ENCODE peak calls at places on chromosomes 7 and 10, in five cellular contexts. One of them, this sample, is unnamed.
A peak's percentile ranks its signal among the peaks of the same experiment; 100 is the strongest.

GRCh38 chr10:67520924-67521520 is 175.0 kb downstream of the CTNNA3 start:
- DNase-seq in H9: peak; percentile 42
- DNase-seq in trophoblast cell: peak; percentile 1
- DNase-seq in H1: peak; percentile 51
- DNase-seq in mesenchymal stem cell: peak; percentile 42
- DNase-seq in this sample: peak; percentile 58

GRCh38 chr7:102991540-102992214 is 78.9 kb downstream of the LRRC17 start:
- DNase-seq in trophoblast cell: no peak
- DNase-seq in mesenchymal stem cell: peak; percentile 97
- DNase-seq in H9: no peak
- DNase-seq in H1: no peak
- DNase-seq in this sample: no peak

GRCh38 chr10:29838529-29838928 is 203.8 kb upstream of the SVIL start:
- DNase-seq in H9: no peak
- DNase-seq in trophoblast cell: no peak
- DNase-seq in mesenchymal stem cell: no peak
- DNase-seq in H1: no peak
- DNase-seq in this sample: no peak

GRCh38 chr7:108598858-108599257 is 29.2 kb downstream of the DNAJB9 start:
- DNase-seq in H9: no peak
- DNase-seq in mesenchymal stem cell: no peak
- DNase-seq in H1: no peak
- DNase-seq in trophoblast cell: no peak
- DNase-seq in this sample: no peak

GRCh38 chr7:81284576-81284975 is 365.7 kb upstream of the SEMA3C start:
- DNase-seq in H1: no peak
- DNase-seq in H9: no peak
- DNase-seq in trophoblast cell: no peak
- DNase-seq in mesenchymal stem cell: peak; percentile 77
- DNase-seq in this sample: no peak

GRCh38 chr10:98414578-98414931 is 427 bp downstream of the PYROXD2 start:
- DNase-seq in H9: no peak
- DNase-seq in trophoblast cell: peak; percentile 55
- DNase-seq in H1: no peak
- DNase-seq in mesenchymal stem cell: no peak
- DNase-seq in this sample: no peak

GRCh38 chr10:19412531-19412930 is 363.9 kb downstream of the MALRD1 start:
- DNase-seq in H9: no peak
- DNase-seq in trophoblast cell: peak; percentile 17
- DNase-seq in mesenchymal stem cell: peak; percentile 64
- DNase-seq in H1: no peak
- DNase-seq in this sample: peak; percentile 11

GRCh38 chr10:123613346-123613850 is 52.8 kb upstream of the GPR26 start:
- DNase-seq in H9: no peak
- DNase-seq in H1: no peak
- DNase-seq in mesenchymal stem cell: no peak
- DNase-seq in trophoblast cell: no peak
- DNase-seq in this sample: no peak

GRCh38 chr10:68732651-68733050 is 11.6 kb downstream of the CCAR1 start:
- DNase-seq in mesenchymal stem cell: no peak
- DNase-seq in H1: no peak
- DNase-seq in H9: no peak
- DNase-seq in trophoblast cell: no peak
- DNase-seq in this sample: no peak

GRCh38 chr10:69879628-69880257 is 78.0 kb downstream of the COL13A1 start:
- DNase-seq in H9: no peak
- DNase-seq in trophoblast cell: no peak
- DNase-seq in H1: no peak
- DNase-seq in mesenchymal stem cell: no peak
- DNase-seq in this sample: no peak

GRCh38 chr7:44267719-44268413 is 57.5 kb downstream of the CAMK2B start:
- DNase-seq in trophoblast cell: no peak
- DNase-seq in H9: no peak
- DNase-seq in H1: no peak
- DNase-seq in mesenchymal stem cell: no peak
- DNase-seq in this sample: no peak

GRCh38 chr10:48330269-48330668 is 23.8 kb downstream of the MAPK8 start:
- DNase-seq in mesenchymal stem cell: peak; percentile 36
- DNase-seq in H1: no peak
- DNase-seq in trophoblast cell: no peak
- DNase-seq in H9: no peak
- DNase-seq in this sample: no peak

GRCh38 chr7:99369767-99370353 is 4.7 kb upstream of the ARPC1B start:
- DNase-seq in mesenchymal stem cell: no peak
- DNase-seq in H9: no peak
- DNase-seq in trophoblast cell: no peak
- DNase-seq in H1: no peak
- DNase-seq in this sample: no peak

GRCh38 chr7:137818036-137818435 is 28.7 kb downstream of the DGKI start:
- DNase-seq in mesenchymal stem cell: peak; percentile 60
- DNase-seq in H9: no peak
- DNase-seq in H1: no peak
- DNase-seq in trophoblast cell: no peak
- DNase-seq in this sample: no peak

GRCh38 chr10:71302874-71303568 is 16.0 kb upstream of the SLC29A3 start:
- DNase-seq in H9: no peak
- DNase-seq in H1: no peak
- DNase-seq in trophoblast cell: no peak
- DNase-seq in mesenchymal stem cell: peak; percentile 67
- DNase-seq in this sample: peak; percentile 32

GRCh38 chr10:52740913-52741675 is 31.5 kb downstream of the MBL2 start:
- DNase-seq in H1: peak; percentile 94
- DNase-seq in trophoblast cell: peak; percentile 53
- DNase-seq in mesenchymal stem cell: peak; percentile 65
- DNase-seq in H9: peak; percentile 86
- DNase-seq in this sample: peak; percentile 55

GRCh38 chr10:3805227-3805790 is 20.3 kb upstream of the KLF6 start:
- DNase-seq in trophoblast cell: peak; percentile 72
- DNase-seq in mesenchymal stem cell: peak; percentile 98
- DNase-seq in H1: no peak
- DNase-seq in H9: no peak
- DNase-seq in this sample: no peak

GRCh38 chr7:109256762-109257560 is 687.3 kb downstream of the DNAJB9 start:
- DNase-seq in H9: no peak
- DNase-seq in trophoblast cell: no peak
- DNase-seq in H1: no peak
- DNase-seq in mesenchymal stem cell: no peak
- DNase-seq in this sample: no peak

GRCh38 chr7:149716007-149716931 is 57.1 kb downstream of the ZNF467 start:
- DNase-seq in H9: peak; percentile 23
- DNase-seq in trophoblast cell: no peak
- DNase-seq in H1: peak; percentile 41
- DNase-seq in mesenchymal stem cell: peak; percentile 24
- DNase-seq in this sample: no peak

GRCh38 chr10:28425431-28425830 is 107.5 kb upstream of the WAC start:
- DNase-seq in trophoblast cell: no peak
- DNase-seq in mesenchymal stem cell: no peak
- DNase-seq in H1: no peak
- DNase-seq in H9: no peak
- DNase-seq in this sample: no peak

GRCh38 chr10:72847681-72848080 is 45.9 kb upstream of the OIT3 start:
- DNase-seq in trophoblast cell: no peak
- DNase-seq in H9: no peak
- DNase-seq in mesenchymal stem cell: no peak
- DNase-seq in H1: no peak
- DNase-seq in this sample: no peak

GRCh38 chr7:95190515-95190914 is 133.8 kb downstream of the PON1 start:
- DNase-seq in H9: peak; percentile 32
- DNase-seq in H1: no peak
- DNase-seq in mesenchymal stem cell: no peak
- DNase-seq in trophoblast cell: no peak
- DNase-seq in this sample: no peak

GRCh38 chr7:124489925-124490324 is 275.7 kb downstream of the GPR37 start:
- DNase-seq in mesenchymal stem cell: no peak
- DNase-seq in H1: no peak
- DNase-seq in H9: no peak
- DNase-seq in trophoblast cell: no peak
- DNase-seq in this sample: no peak

GRCh38 chr7:48041665-48041995 is 6.3 kb downstream of the C7orf57 start:
- DNase-seq in H9: no peak
- DNase-seq in trophoblast cell: no peak
- DNase-seq in mesenchymal stem cell: peak; percentile 59
- DNase-seq in H1: no peak
- DNase-seq in this sample: no peak

GRCh38 chr7:137846588-137847417 is at the start of gene DGKI:
- DNase-seq in trophoblast cell: peak; percentile 3
- DNase-seq in H1: peak; percentile 81
- DNase-seq in H9: peak; percentile 51
- DNase-seq in mesenchymal stem cell: no peak
- DNase-seq in this sample: peak; percentile 57

GRCh38 chr10:17787087-17787942 is 21.8 kb upstream of the MRC1 start:
- DNase-seq in H9: no peak
- DNase-seq in H1: no peak
- DNase-seq in mesenchymal stem cell: peak; percentile 85
- DNase-seq in trophoblast cell: peak; percentile 95
- DNase-seq in this sample: no peak

GRCh38 chr7:96901822-96902412 is 103.4 kb upstream of the DLX6 start:
- DNase-seq in trophoblast cell: no peak
- DNase-seq in mesenchymal stem cell: no peak
- DNase-seq in H1: no peak
- DNase-seq in H9: no peak
- DNase-seq in this sample: no peak

GRCh38 chr7:13920053-13920697 is 69.3 kb downstream of the ETV1 start:
- DNase-seq in mesenchymal stem cell: peak; percentile 100
- DNase-seq in H9: no peak
- DNase-seq in H1: no peak
- DNase-seq in trophoblast cell: peak; percentile 31
- DNase-seq in this sample: peak; percentile 91

GRCh38 chr10:46224414-46224682 is 62.4 kb upstream of the ANTXRL start:
- DNase-seq in mesenchymal stem cell: no peak
- DNase-seq in trophoblast cell: no peak
- DNase-seq in H1: no peak
- DNase-seq in H9: no peak
- DNase-seq in this sample: no peak

GRCh38 chr7:46191296-46191695 is 270.2 kb upstream of the IGFBP3 start:
- DNase-seq in mesenchymal stem cell: no peak
- DNase-seq in H9: no peak
- DNase-seq in H1: no peak
- DNase-seq in trophoblast cell: no peak
- DNase-seq in this sample: no peak

GRCh38 chr7:46192191-46192590 is 271.1 kb upstream of the IGFBP3 start:
- DNase-seq in H1: no peak
- DNase-seq in trophoblast cell: no peak
- DNase-seq in H9: no peak
- DNase-seq in mesenchymal stem cell: no peak
- DNase-seq in this sample: no peak

GRCh38 chr7:46195934-46196333 is 274.9 kb upstream of the IGFBP3 start:
- DNase-seq in trophoblast cell: no peak
- DNase-seq in H1: no peak
- DNase-seq in H9: no peak
- DNase-seq in mesenchymal stem cell: no peak
- DNase-seq in this sample: no peak

GRCh38 chr7:46189255-46189790 is 268.3 kb upstream of the IGFBP3 start:
- DNase-seq in mesenchymal stem cell: no peak
- DNase-seq in H1: peak; percentile 19
- DNase-seq in trophoblast cell: no peak
- DNase-seq in H9: no peak
- DNase-seq in this sample: no peak

DNA sequence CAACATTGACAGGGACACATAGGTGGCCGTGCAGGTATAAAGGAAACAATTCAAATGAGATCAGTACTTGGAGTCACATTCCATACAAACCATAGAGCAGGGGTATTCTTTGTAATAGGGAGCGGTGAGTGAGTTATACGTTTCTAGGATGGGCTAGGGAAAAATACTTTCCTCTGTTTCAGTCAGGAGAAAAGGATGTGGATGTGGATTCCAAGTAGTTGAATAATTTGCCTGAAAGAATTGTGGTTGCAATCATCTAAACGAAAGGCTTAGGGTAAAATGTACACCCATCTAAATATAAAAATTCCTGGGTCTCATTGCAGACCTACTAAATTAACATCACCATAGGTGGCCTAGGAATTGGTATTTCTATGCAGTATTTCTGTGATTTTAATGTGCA is 270.7 kb upstream of the IGFBP3 start:
- DNase-seq in H1: no peak
- DNase-seq in mesenchymal stem cell: peak; percentile 39
- DNase-seq in H9: no peak
- DNase-seq in trophoblast cell: peak; percentile 19
- DNase-seq in this sample: no peak
- H3K4ac ChIP-seq in H1: no peak overlapping the region
- H3K4ac ChIP-seq in mesenchymal stem cell: no peak overlapping the region
- H3K4ac ChIP-seq in H9: no peak overlapping the region
- H3K4ac ChIP-seq in trophoblast cell: no peak overlapping the region
- H3K4ac ChIP-seq in this sample: no peak overlapping the region

GRCh38 chr7:64300641-64301405 is 12.9 kb upstream of the ZNF736 start:
- DNase-seq in mesenchymal stem cell: no peak
- DNase-seq in H9: no peak
- DNase-seq in trophoblast cell: peak; percentile 85
- DNase-seq in H1: no peak
- DNase-seq in this sample: no peak
- H2BK12ac ChIP-seq in mesenchymal stem cell: no peak overlapping the region
- H2BK12ac ChIP-seq in H9: no peak overlapping the region
- H2BK12ac ChIP-seq in trophoblast cell: no peak overlapping the region
- H2BK12ac ChIP-seq in H1: no peak overlapping the region
- H2BK12ac ChIP-seq in this sample: no peak overlapping the region

GRCh38 chr10:121438320-121438719 is 159.9 kb downstream of the FGFR2 start:
- DNase-seq in H1: no peak
- DNase-seq in mesenchymal stem cell: no peak
- DNase-seq in trophoblast cell: no peak
- DNase-seq in H9: no peak
- DNase-seq in this sample: no peak

GRCh38 chr10:121440461-121440860 is 157.8 kb downstream of the FGFR2 start:
- DNase-seq in H9: no peak
- DNase-seq in H1: no peak
- DNase-seq in trophoblast cell: peak; percentile 11
- DNase-seq in mesenchymal stem cell: no peak
- DNase-seq in this sample: no peak

GRCh38 chr10:121442086-121442485 is 156.2 kb downstream of the FGFR2 start:
- DNase-seq in mesenchymal stem cell: no peak
- DNase-seq in H9: no peak
- DNase-seq in H1: no peak
- DNase-seq in trophoblast cell: no peak
- DNase-seq in this sample: no peak

GRCh38 chr10:121444515-121444914 is 153.7 kb downstream of the FGFR2 start:
- DNase-seq in mesenchymal stem cell: no peak
- DNase-seq in H1: no peak
- DNase-seq in trophoblast cell: no peak
- DNase-seq in H9: no peak
- DNase-seq in this sample: no peak

DNA sequence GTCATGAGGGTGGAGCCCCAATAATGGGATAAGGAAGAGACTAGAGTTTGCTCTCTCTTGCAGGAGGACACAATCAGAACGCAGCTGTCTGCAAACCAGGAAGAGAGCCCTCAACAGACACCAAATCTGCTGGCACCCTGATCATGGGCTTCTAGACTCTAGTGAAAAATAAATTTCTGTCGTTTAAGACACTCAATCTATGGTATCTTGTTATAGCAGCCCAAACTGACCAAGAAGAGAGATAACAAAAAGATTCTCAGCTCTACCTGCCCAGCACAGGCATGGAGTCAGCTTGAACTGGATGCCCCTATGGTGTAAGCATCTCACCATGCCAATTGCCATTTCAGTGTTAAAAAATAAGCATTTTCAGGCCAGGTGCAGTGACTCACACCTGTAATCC is 155.7 kb downstream of the FGFR2 start:
- DNase-seq in H1: no peak
- DNase-seq in mesenchymal stem cell: no peak
- DNase-seq in H9: no peak
- DNase-seq in trophoblast cell: peak; percentile 89
- DNase-seq in this sample: no peak
- H2AFZ ChIP-seq in H1: no peak overlapping the region
- H2AFZ ChIP-seq in mesenchymal stem cell: no peak overlapping the region
- H2AFZ ChIP-seq in H9: no peak overlapping the region
- H2AFZ ChIP-seq in trophoblast cell: no peak overlapping the region
- H2AFZ ChIP-seq in this sample: peak overlapping the region; percentile 32

GRCh38 chr10:104121485-104122272 is at the start of gene SFR1:
- DNase-seq in mesenchymal stem cell: peak; percentile 99
- DNase-seq in H9: peak; percentile 99
- DNase-seq in H1: peak; percentile 99
- DNase-seq in trophoblast cell: peak; percentile 99
- DNase-seq in this sample: peak; percentile 99
- H3K4ac ChIP-seq in mesenchymal stem cell: peak within 1 kb of the TSS; percentile 91
- H3K4ac ChIP-seq in H9: peak within 1 kb of the TSS; percentile 89
- H3K4ac ChIP-seq in H1: peak within 1 kb of the TSS; percentile 98
- H3K4ac ChIP-seq in trophoblast cell: peak within 1 kb of the TSS; percentile 70
- H3K4ac ChIP-seq in this sample: no peak within 1 kb of the TSS

This sample was measured in neuronal stem cell.